ENCODE peak calls at places on chromosomes 5 and 9, in nine cellular contexts. One of them, this sample, is unnamed.
A peak's percentile ranks its signal among the peaks of the same experiment; 100 is the strongest.

GRCh38 chr9:108191065-108191464 is 664.7 kb downstream of the ACTL7B start:
- DNase-seq in fibroblast of pulmonary artery: no peak
- DNase-seq in WTC11: no peak
- DNase-seq in fibroblast of lung: peak; percentile 17
- DNase-seq in lower lobe of right lung: no peak
- DNase-seq in pancreas: no peak
- DNase-seq in mammary epithelial cell: peak; percentile 41
- DNase-seq in bronchial epithelial cell: peak; percentile 37
- DNase-seq in epithelial cell of esophagus: peak; percentile 30
- DNase-seq in this sample: no peak

GRCh38 chr5:68070641-68071191 is 144.8 kb upstream of the PIK3R1 start:
- DNase-seq in fibroblast of pulmonary artery: no peak
- DNase-seq in fibroblast of lung: no peak
- DNase-seq in pancreas: no peak
- DNase-seq in epithelial cell of esophagus: no peak
- DNase-seq in lower lobe of right lung: no peak
- DNase-seq in bronchial epithelial cell: no peak
- DNase-seq in WTC11: no peak
- DNase-seq in mammary epithelial cell: no peak
- DNase-seq in this sample: peak; percentile 72

GRCh38 chr5:157476699-157477408 is 16.8 kb downstream of the NIPAL4 start:
- DNase-seq in fibroblast of lung: peak; percentile 63
- DNase-seq in lower lobe of right lung: no peak
- DNase-seq in fibroblast of pulmonary artery: peak; percentile 81
- DNase-seq in pancreas: no peak
- DNase-seq in mammary epithelial cell: peak; percentile 37
- DNase-seq in epithelial cell of esophagus: peak; percentile 77
- DNase-seq in WTC11: peak; percentile 30
- DNase-seq in bronchial epithelial cell: peak; percentile 65
- DNase-seq in this sample: peak; percentile 76

GRCh38 chr9:9469271-9469670 is 1143.5 kb downstream of the PTPRD start:
- DNase-seq in epithelial cell of esophagus: no peak
- DNase-seq in fibroblast of pulmonary artery: no peak
- DNase-seq in lower lobe of right lung: no peak
- DNase-seq in WTC11: no peak
- DNase-seq in bronchial epithelial cell: no peak
- DNase-seq in fibroblast of lung: no peak
- DNase-seq in pancreas: no peak
- DNase-seq in mammary epithelial cell: no peak
- DNase-seq in this sample: no peak

GRCh38 chr9:26779072-26779471 is 113.5 kb downstream of the CAAP1 start:
- DNase-seq in mammary epithelial cell: peak; percentile 33
- DNase-seq in WTC11: no peak
- DNase-seq in bronchial epithelial cell: peak; percentile 15
- DNase-seq in fibroblast of lung: no peak
- DNase-seq in lower lobe of right lung: no peak
- DNase-seq in epithelial cell of esophagus: peak; percentile 46
- DNase-seq in fibroblast of pulmonary artery: peak; percentile 7
- DNase-seq in pancreas: no peak
- DNase-seq in this sample: no peak

GRCh38 chr5:73729329-73729728 is 103.3 kb downstream of the ARHGEF28 start:
- DNase-seq in pancreas: no peak
- DNase-seq in bronchial epithelial cell: peak; percentile 37
- DNase-seq in fibroblast of pulmonary artery: no peak
- DNase-seq in epithelial cell of esophagus: peak; percentile 19
- DNase-seq in mammary epithelial cell: no peak
- DNase-seq in WTC11: no peak
- DNase-seq in lower lobe of right lung: no peak
- DNase-seq in fibroblast of lung: no peak
- DNase-seq in this sample: no peak

GRCh38 chr9:130023147-130023787 is 19.7 kb downstream of the FNBP1 start:
- DNase-seq in fibroblast of pulmonary artery: no peak
- DNase-seq in lower lobe of right lung: no peak
- DNase-seq in fibroblast of lung: no peak
- DNase-seq in pancreas: no peak
- DNase-seq in bronchial epithelial cell: peak; percentile 27
- DNase-seq in epithelial cell of esophagus: peak; percentile 41
- DNase-seq in WTC11: no peak
- DNase-seq in mammary epithelial cell: peak; percentile 55
- DNase-seq in this sample: no peak

GRCh38 chr5:45189042-45189441 is 380.3 kb downstream of the MRPS30 start:
- DNase-seq in epithelial cell of esophagus: no peak
- DNase-seq in fibroblast of lung: no peak
- DNase-seq in WTC11: no peak
- DNase-seq in bronchial epithelial cell: no peak
- DNase-seq in mammary epithelial cell: no peak
- DNase-seq in fibroblast of pulmonary artery: no peak
- DNase-seq in pancreas: no peak
- DNase-seq in lower lobe of right lung: no peak
- DNase-seq in this sample: no peak

GRCh38 chr5:14172149-14172795 is 29.1 kb downstream of the TRIO start:
- DNase-seq in WTC11: no peak
- DNase-seq in pancreas: no peak
- DNase-seq in mammary epithelial cell: no peak
- DNase-seq in lower lobe of right lung: no peak
- DNase-seq in fibroblast of pulmonary artery: no peak
- DNase-seq in fibroblast of lung: no peak
- DNase-seq in epithelial cell of esophagus: no peak
- DNase-seq in bronchial epithelial cell: no peak
- DNase-seq in this sample: peak; percentile 65

GRCh38 chr9:32177389-32177788 is 207.1 kb upstream of the ACO1 start:
- DNase-seq in fibroblast of pulmonary artery: no peak
- DNase-seq in bronchial epithelial cell: no peak
- DNase-seq in mammary epithelial cell: no peak
- DNase-seq in pancreas: no peak
- DNase-seq in fibroblast of lung: no peak
- DNase-seq in epithelial cell of esophagus: no peak
- DNase-seq in WTC11: no peak
- DNase-seq in lower lobe of right lung: no peak
- DNase-seq in this sample: no peak

GRCh38 chr9:19193029-19193324 is 37.5 kb upstream of the DENND4C start:
- DNase-seq in lower lobe of right lung: no peak
- DNase-seq in pancreas: no peak
- DNase-seq in fibroblast of pulmonary artery: no peak
- DNase-seq in WTC11: no peak
- DNase-seq in bronchial epithelial cell: peak; percentile 15
- DNase-seq in epithelial cell of esophagus: peak; percentile 16
- DNase-seq in mammary epithelial cell: no peak
- DNase-seq in fibroblast of lung: no peak
- DNase-seq in this sample: no peak

GRCh38 chr9:95076696-95077052 is 240.8 kb downstream of the FANCC start:
- DNase-seq in fibroblast of pulmonary artery: no peak
- DNase-seq in epithelial cell of esophagus: no peak
- DNase-seq in pancreas: no peak
- DNase-seq in mammary epithelial cell: no peak
- DNase-seq in bronchial epithelial cell: no peak
- DNase-seq in WTC11: no peak
- DNase-seq in lower lobe of right lung: no peak
- DNase-seq in fibroblast of lung: no peak
- DNase-seq in this sample: no peak

GRCh38 chr9:95075700-95076099 is 241.8 kb downstream of the FANCC start:
- DNase-seq in pancreas: no peak
- DNase-seq in fibroblast of pulmonary artery: no peak
- DNase-seq in WTC11: no peak
- DNase-seq in fibroblast of lung: no peak
- DNase-seq in bronchial epithelial cell: no peak
- DNase-seq in lower lobe of right lung: no peak
- DNase-seq in epithelial cell of esophagus: no peak
- DNase-seq in mammary epithelial cell: no peak
- DNase-seq in this sample: no peak

GRCh38 chr9:95077766-95078382 is 239.6 kb downstream of the FANCC start:
- DNase-seq in bronchial epithelial cell: no peak
- DNase-seq in mammary epithelial cell: no peak
- DNase-seq in lower lobe of right lung: no peak
- DNase-seq in fibroblast of pulmonary artery: no peak
- DNase-seq in WTC11: no peak
- DNase-seq in fibroblast of lung: no peak
- DNase-seq in pancreas: peak; percentile 21
- DNase-seq in epithelial cell of esophagus: no peak
- DNase-seq in this sample: no peak

GRCh38 chr9:95078516-95078915 is 239.0 kb downstream of the FANCC start:
- DNase-seq in bronchial epithelial cell: no peak
- DNase-seq in pancreas: peak; percentile 6
- DNase-seq in fibroblast of lung: no peak
- DNase-seq in epithelial cell of esophagus: no peak
- DNase-seq in fibroblast of pulmonary artery: no peak
- DNase-seq in mammary epithelial cell: no peak
- DNase-seq in WTC11: no peak
- DNase-seq in lower lobe of right lung: no peak
- DNase-seq in this sample: no peak

GRCh38 chr9:95077053-95077765 is 240.3 kb downstream of the FANCC start:
- DNase-seq in mammary epithelial cell: no peak
- DNase-seq in fibroblast of lung: no peak
- DNase-seq in fibroblast of pulmonary artery: no peak
- DNase-seq in pancreas: peak; percentile 3
- DNase-seq in WTC11: no peak
- DNase-seq in lower lobe of right lung: no peak
- DNase-seq in bronchial epithelial cell: no peak
- DNase-seq in epithelial cell of esophagus: no peak
- DNase-seq in this sample: no peak
- TF ChIP-seq CTCF in mammary epithelial cell: no peak
- TF ChIP-seq CTCF in fibroblast of lung: peak; percentile 21
- TF ChIP-seq CTCF in fibroblast of pulmonary artery: peak; percentile 6
- TF ChIP-seq CTCF in pancreas: no peak
- TF ChIP-seq CTCF in WTC11: no peak
- TF ChIP-seq CTCF in lower lobe of right lung: no peak
- TF ChIP-seq CTCF in bronchial epithelial cell: no peak
- TF ChIP-seq CTCF in epithelial cell of esophagus: no peak
- TF ChIP-seq CTCF in this sample: no peak

DNA sequence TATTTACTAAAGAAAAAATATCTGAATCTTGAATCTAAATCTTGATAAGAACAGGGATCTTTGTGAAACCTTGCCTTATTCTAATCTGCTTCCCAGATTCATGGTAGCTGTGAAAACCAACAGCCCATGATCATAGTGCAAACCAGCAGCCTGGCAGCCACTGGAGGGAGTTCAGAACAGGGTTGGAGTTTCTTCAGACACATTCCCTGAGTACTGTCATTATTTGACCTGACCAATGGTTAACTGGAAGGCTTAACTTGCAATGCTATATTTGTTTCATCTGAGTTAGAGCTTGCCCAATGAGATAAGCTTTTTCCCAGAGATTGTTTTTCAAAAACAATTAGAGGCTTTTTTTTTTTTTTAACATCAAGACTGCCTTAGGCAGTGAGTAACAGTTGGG is 47.8 kb downstream of the LOX start:
- DNase-seq in epithelial cell of esophagus: no peak
- DNase-seq in fibroblast of lung: no peak
- DNase-seq in bronchial epithelial cell: no peak
- DNase-seq in lower lobe of right lung: no peak
- DNase-seq in fibroblast of pulmonary artery: peak; percentile 23
- DNase-seq in mammary epithelial cell: no peak
- DNase-seq in pancreas: no peak
- DNase-seq in WTC11: no peak
- DNase-seq in this sample: no peak
- TF ChIP-seq CTCF in epithelial cell of esophagus: peak; percentile 10
- TF ChIP-seq CTCF in fibroblast of lung: no peak
- TF ChIP-seq CTCF in bronchial epithelial cell: no peak
- TF ChIP-seq CTCF in lower lobe of right lung: no peak
- TF ChIP-seq CTCF in fibroblast of pulmonary artery: peak; percentile 13
- TF ChIP-seq CTCF in mammary epithelial cell: no peak
- TF ChIP-seq CTCF in pancreas: no peak
- TF ChIP-seq CTCF in WTC11: no peak
- TF ChIP-seq CTCF in this sample: no peak

DNA sequence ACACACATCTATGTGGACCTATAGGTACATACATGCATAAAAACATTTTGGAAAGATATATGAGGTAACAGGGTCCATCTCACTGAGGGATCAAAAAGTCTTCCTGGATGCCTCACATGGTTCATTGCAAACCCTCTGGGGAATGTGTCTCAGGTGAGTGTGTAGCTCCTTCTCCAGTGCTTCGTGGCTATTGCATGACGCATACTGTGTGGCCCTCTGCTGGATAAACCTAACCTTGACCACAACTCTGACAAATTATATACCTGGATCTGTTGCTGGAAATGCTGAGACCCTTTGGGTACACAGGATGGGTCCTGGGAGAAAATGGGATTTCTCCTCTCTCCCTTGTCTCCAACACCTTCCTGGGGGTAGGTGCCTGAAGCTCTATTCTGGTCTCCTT is 91.9 kb downstream of the JAKMIP2 start:
- DNase-seq in fibroblast of pulmonary artery: no peak
- DNase-seq in mammary epithelial cell: peak; percentile 50
- DNase-seq in fibroblast of lung: peak; percentile 10
- DNase-seq in bronchial epithelial cell: peak; percentile 62
- DNase-seq in pancreas: no peak
- DNase-seq in WTC11: peak; percentile 19
- DNase-seq in lower lobe of right lung: no peak
- DNase-seq in epithelial cell of esophagus: peak; percentile 53
- DNase-seq in this sample: no peak
- TF ChIP-seq CTCF in fibroblast of pulmonary artery: no peak
- TF ChIP-seq CTCF in mammary epithelial cell: peak; percentile 29
- TF ChIP-seq CTCF in fibroblast of lung: no peak
- TF ChIP-seq CTCF in bronchial epithelial cell: peak; percentile 39
- TF ChIP-seq CTCF in pancreas: no peak
- TF ChIP-seq CTCF in WTC11: peak; percentile 23
- TF ChIP-seq CTCF in lower lobe of right lung: no peak
- TF ChIP-seq CTCF in epithelial cell of esophagus: peak; percentile 33
- TF ChIP-seq CTCF in this sample: no peak

GRCh38 chr9:123399803-123400378 is 43.9 kb downstream of the CRB2 start:
- DNase-seq in pancreas: no peak
- DNase-seq in fibroblast of lung: no peak
- DNase-seq in WTC11: peak; percentile 82
- DNase-seq in fibroblast of pulmonary artery: no peak
- DNase-seq in mammary epithelial cell: no peak
- DNase-seq in lower lobe of right lung: no peak
- DNase-seq in epithelial cell of esophagus: no peak
- DNase-seq in bronchial epithelial cell: no peak
- DNase-seq in this sample: peak; percentile 58
- TF ChIP-seq CTCF in pancreas: no peak
- TF ChIP-seq CTCF in fibroblast of lung: peak; percentile 53
- TF ChIP-seq CTCF in WTC11: peak; percentile 78
- TF ChIP-seq CTCF in fibroblast of pulmonary artery: peak; percentile 54
- TF ChIP-seq CTCF in mammary epithelial cell: peak; percentile 40
- TF ChIP-seq CTCF in lower lobe of right lung: peak; percentile 25
- TF ChIP-seq CTCF in epithelial cell of esophagus: peak; percentile 37
- TF ChIP-seq CTCF in bronchial epithelial cell: peak; percentile 53
- TF ChIP-seq CTCF in this sample: peak; percentile 64

DNA sequence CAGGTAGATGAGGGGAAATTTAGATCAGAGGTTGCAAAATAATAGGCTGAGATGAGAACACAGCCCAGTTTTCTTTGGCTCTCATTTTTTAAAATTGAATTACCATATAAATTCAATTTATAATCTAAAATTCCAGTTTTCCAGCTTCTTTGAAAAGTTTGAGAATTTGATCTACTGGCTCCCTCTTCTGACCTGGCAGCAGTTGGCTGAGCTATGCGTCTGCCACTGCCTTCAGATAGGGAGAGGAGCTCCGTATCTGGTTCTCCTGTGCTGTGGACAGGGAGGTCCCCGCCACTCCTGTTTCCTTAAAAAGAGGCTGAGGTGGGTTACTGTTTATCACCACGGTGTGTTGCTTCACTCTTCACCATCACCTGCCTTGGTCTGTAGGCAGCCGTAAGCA is 103.7 kb downstream of the ARHGAP26 start:
- DNase-seq in bronchial epithelial cell: no peak
- DNase-seq in WTC11: no peak
- DNase-seq in epithelial cell of esophagus: no peak
- DNase-seq in lower lobe of right lung: no peak
- DNase-seq in fibroblast of lung: no peak
- DNase-seq in fibroblast of pulmonary artery: no peak
- DNase-seq in pancreas: no peak
- DNase-seq in mammary epithelial cell: no peak
- DNase-seq in this sample: no peak
- TF ChIP-seq CTCF in bronchial epithelial cell: no peak
- TF ChIP-seq CTCF in WTC11: no peak
- TF ChIP-seq CTCF in epithelial cell of esophagus: no peak
- TF ChIP-seq CTCF in lower lobe of right lung: no peak
- TF ChIP-seq CTCF in fibroblast of lung: peak; percentile 19
- TF ChIP-seq CTCF in fibroblast of pulmonary artery: no peak
- TF ChIP-seq CTCF in pancreas: no peak
- TF ChIP-seq CTCF in mammary epithelial cell: no peak
- TF ChIP-seq CTCF in this sample: no peak